ENCODE peak calls at places on chromosomes 7 and 10, in six cellular contexts. U, F, G, L, B and J are unnamed samples.

GRCh38 chr10:29304259-29305030 is 15.6 kb downstream of the LYZL1 start:
- DNase-seq in U (peak), F (peak), G (no peak), L (peak), B (peak), J (peak)

GRCh38 chr7:82167568-82168314 is 275.8 kb downstream of the CACNA2D1 start:
- DNase-seq in U (no peak), F (no peak), G (no peak), L (no peak), B (no peak), J (no peak)

GRCh38 chr7:23012797-23013714 is 874 bp downstream of the HYCC1 start:
- DNase-seq in U (peak), F (no peak), G (no peak), L (no peak), B (no peak), J (peak)

GRCh38 chr10:113441871-113442270 is 111.0 kb upstream of the HABP2 start:
- DNase-seq in U (no peak), F (no peak), G (no peak), L (no peak), B (no peak), J (no peak)

GRCh38 chr7:155457544-155458316 is at the start of gene EN2:
- DNase-seq in U (no peak), F (no peak), G (no peak), L (peak), B (no peak), J (peak)

GRCh38 chr10:130970341-130971122 is 341.0 kb downstream of the TCERG1L start:
- DNase-seq in U (no peak), F (no peak), G (no peak), L (no peak), B (no peak), J (no peak)

GRCh38 chr10:79137826-79138225 is 69.1 kb downstream of the ZMIZ1 start:
- DNase-seq in U (no peak), F (no peak), G (peak), L (no peak), B (no peak), J (no peak)

GRCh38 chr10:13001041-13001886 is at the start of gene CCDC3:
- DNase-seq in U (no peak), F (peak), G (no peak), L (peak), B (no peak), J (peak)

GRCh38 chr10:18859659-18860058 is 188.9 kb upstream of the MALRD1 start:
- DNase-seq in U (no peak), F (no peak), G (no peak), L (no peak), B (no peak), J (no peak)

GRCh38 chr10:66604195-66604594 is 321.6 kb upstream of the LRRTM3 start:
- DNase-seq in U (no peak), F (no peak), G (no peak), L (no peak), B (no peak), J (peak)

GRCh38 chr7:3043544-3044395 is at the start of gene CARD11:
- DNase-seq in U (no peak), F (no peak), G (no peak), L (peak), B (no peak), J (peak)

GRCh38 chr10:34729619-34730018 is 85.5 kb downstream of the PARD3 start:
- DNase-seq in U (no peak), F (no peak), G (no peak), L (no peak), B (no peak), J (no peak)

GRCh38 chr7:133941496-133941895 is 185.6 kb upstream of the LRGUK start:
- DNase-seq in U (no peak), F (no peak), G (no peak), L (no peak), B (no peak), J (no peak)

GRCh38 chr10:110324805-110325280 is 20.1 kb upstream of the SMNDC1 start:
- DNase-seq in U (no peak), F (no peak), G (peak), L (no peak), B (no peak), J (no peak)

GRCh38 chr10:35025916-35026315 is 64.2 kb downstream of the CUL2 start:
- DNase-seq in U (no peak), F (no peak), G (no peak), L (no peak), B (no peak), J (no peak)

GRCh38 chr10:114499630-114500190 is 95.4 kb upstream of the AFAP1L2 start:
- DNase-seq in U (no peak), F (no peak), G (no peak), L (no peak), B (no peak), J (no peak)

GRCh38 chr10:73424478-73424877 is 8.9 kb downstream of the MSS51 start:
- DNase-seq in U (no peak), F (no peak), G (no peak), L (no peak), B (no peak), J (peak)

GRCh38 chr10:81136261-81136660 is 598.6 kb downstream of the SH2D4B start:
- DNase-seq in U (no peak), F (no peak), G (no peak), L (no peak), B (no peak), J (no peak)

GRCh38 chr7:114722562-114722961 is 199.3 kb upstream of the MDFIC start:
- DNase-seq in U (no peak), F (no peak), G (no peak), L (no peak), B (no peak), J (no peak)

GRCh38 chr7:44471436-44471835 is 19.0 kb downstream of the NUDCD3 start:
- DNase-seq in U (no peak), F (no peak), G (no peak), L (no peak), B (no peak), J (no peak)

GRCh38 chr10:130218936-130219335 is 82.7 kb downstream of the GLRX3 start:
- DNase-seq in U (no peak), F (no peak), G (no peak), L (no peak), B (no peak), J (no peak)

GRCh38 chr7:57328963-57329362 is 121.0 kb upstream of the ZNF716 start:
- DNase-seq in U (no peak), F (no peak), G (no peak), L (no peak), B (no peak), J (no peak)

GRCh38 chr10:132476146-132477065 is 61.2 kb upstream of the INPP5A start:
- DNase-seq in U (no peak), F (no peak), G (no peak), L (no peak), B (no peak), J (no peak)

GRCh38 chr10:51700228-51700835 is 937 bp upstream of the CSTF2T start:
- DNase-seq in U (no peak), F (no peak), G (no peak), L (peak), B (no peak), J (no peak)

GRCh38 chr10:130387936-130388580 is 251.9 kb downstream of the GLRX3 start:
- DNase-seq in U (no peak), F (no peak), G (no peak), L (no peak), B (no peak), J (no peak)

GRCh38 chr10:22679608-22680007 is 34.8 kb downstream of the PIP4K2A start:
- DNase-seq in U (no peak), F (no peak), G (no peak), L (no peak), B (no peak), J (no peak)

GRCh38 chr7:30789334-30789711 is 18.1 kb downstream of the MINDY4 start:
- DNase-seq in U (no peak), F (no peak), G (no peak), L (no peak), B (no peak), J (no peak)
- H3K4me2 ChIP-seq in U (no peak), F (no peak), G (no peak), L (no peak), B (no peak), J (no peak)

GRCh38 chr7:102823715-102824114 is 74.9 kb downstream of the FAM185A start:
- DNase-seq in U (no peak), F (no peak), G (no peak), L (no peak), B (no peak), J (no peak)
- TF ChIP-seq YY1 in U (no peak), F (no peak), G (no peak), L (no peak), B (no peak), J (no peak)

GRCh38 chr7:84399661-84400060 is 205.1 kb upstream of the SEMA3A start:
- DNase-seq in U (no peak), F (no peak), G (no peak), L (no peak), B (no peak), J (no peak)

GRCh38 chr7:84389242-84389641 is 194.7 kb upstream of the SEMA3A start:
- DNase-seq in U (no peak), F (no peak), G (peak), L (no peak), B (no peak), J (no peak)

GRCh38 chr7:84394219-84394618 is 199.6 kb upstream of the SEMA3A start:
- DNase-seq in U (no peak), F (no peak), G (no peak), L (no peak), B (no peak), J (no peak)

DNA sequence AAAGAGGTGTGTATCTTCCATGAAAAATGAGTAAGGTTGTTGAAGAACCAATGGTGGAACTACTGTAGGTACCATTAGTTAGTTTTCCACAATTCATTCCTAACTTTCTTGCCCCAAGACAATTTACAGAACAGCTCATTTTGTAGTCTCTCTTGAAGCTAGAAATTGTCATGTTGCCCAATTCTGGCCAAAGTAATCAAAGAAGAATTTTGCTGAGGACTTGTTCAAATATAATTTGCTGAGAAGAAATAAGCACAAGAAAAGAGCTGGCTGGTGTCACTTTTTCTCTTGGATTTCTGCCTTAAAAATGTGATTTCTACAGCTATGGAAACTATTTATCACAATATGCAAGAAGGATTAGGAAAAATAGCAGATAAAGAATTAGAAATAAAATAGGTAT is 199.2 kb upstream of the SEMA3A start:
- DNase-seq in U (no peak), F (no peak), G (no peak), L (no peak), B (no peak), J (no peak)
- H3K4me2 ChIP-seq in U (no peak), F (no peak), G (no peak), L (no peak), B (no peak), J (no peak)

GRCh38 chr7:108261560-108262255 is 131.5 kb upstream of the LAMB4 start:
- DNase-seq in U (no peak), F (no peak), G (no peak), L (no peak), B (no peak), J (no peak)
- TF ChIP-seq YY1 in U (no peak), F (no peak), G (no peak), L (no peak), B (no peak), J (no peak)

GRCh38 chr7:28392289-28392688 is 20.0 kb upstream of the CREB5 start:
- DNase-seq in U (no peak), F (no peak), G (no peak), L (no peak), B (no peak), J (no peak)

GRCh38 chr7:28395404-28395803 is 16.9 kb upstream of the CREB5 start:
- DNase-seq in U (no peak), F (no peak), G (no peak), L (no peak), B (no peak), J (no peak)

GRCh38 chr7:28383949-28384348 is 28.4 kb upstream of the CREB5 start:
- DNase-seq in U (no peak), F (no peak), G (no peak), L (no peak), B (no peak), J (no peak)

GRCh38 chr7:28389504-28390385 is 22.6 kb upstream of the CREB5 start:
- DNase-seq in U (peak), F (no peak), G (no peak), L (peak), B (peak), J (peak)
- H3K4me2 ChIP-seq in U (no peak), F (no peak), G (no peak), L (no peak), B (peak), J (peak)

DNA sequence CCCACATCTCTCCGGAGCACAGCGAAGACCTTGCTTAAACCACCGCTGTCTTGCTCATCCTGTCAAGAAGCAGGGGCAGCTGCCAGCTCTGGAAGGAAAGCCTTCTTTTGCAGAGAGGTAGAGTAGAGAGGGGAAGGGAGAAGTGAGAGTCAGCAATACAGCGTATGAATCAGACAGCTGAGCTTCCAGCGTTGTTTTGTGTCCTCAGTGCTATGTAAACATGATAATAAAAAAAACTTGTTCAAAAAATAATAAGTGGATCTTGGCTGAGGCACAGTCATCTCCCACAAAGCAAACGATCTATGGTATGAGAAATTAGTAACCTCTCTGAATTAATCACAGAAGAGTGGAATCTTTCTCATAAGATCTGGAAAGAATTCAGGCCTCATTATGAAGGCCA is 29.7 kb downstream of the CHST15 start:
- DNase-seq in U (peak), F (no peak), G (no peak), L (no peak), B (no peak), J (no peak)
- TF ChIP-seq YY1 in U (no peak), F (no peak), G (no peak), L (no peak), B (no peak), J (no peak)

DNA sequence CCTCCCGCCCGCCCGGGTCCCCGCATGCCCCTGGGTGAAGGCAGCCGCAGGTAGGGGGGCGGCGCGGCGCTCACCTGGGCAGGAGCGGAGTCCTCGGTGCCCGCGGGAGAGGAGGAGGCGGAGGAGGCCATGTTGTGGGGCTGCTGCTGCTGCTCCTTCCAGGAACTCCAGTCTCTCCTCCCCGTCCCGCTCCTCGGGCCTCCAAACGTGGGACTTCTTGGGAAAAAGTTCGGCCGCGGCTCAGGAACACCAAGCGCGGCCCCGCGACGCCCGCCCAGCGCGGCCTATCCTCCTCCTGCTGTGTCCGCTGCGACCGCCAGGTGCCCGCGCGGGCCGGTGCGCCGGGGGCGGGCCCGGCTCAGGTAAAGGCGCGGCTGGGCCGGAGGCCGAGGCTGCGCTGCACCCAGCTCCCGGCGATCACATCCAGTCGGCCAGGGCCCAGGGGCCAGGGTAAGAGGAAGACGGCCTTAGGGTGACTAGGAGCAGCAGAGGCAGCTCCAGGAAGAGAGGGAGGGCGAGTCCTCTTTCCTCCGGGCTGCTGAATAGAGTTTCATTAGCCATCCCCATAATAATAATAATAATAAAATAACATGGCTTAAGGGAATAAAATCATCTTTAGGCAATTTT is 45.0 kb upstream of the CDK1 start:
- DNase-seq in U (no peak), F (no peak), G (no peak), L (peak), B (peak), J (peak)
- H3K4me2 ChIP-seq in U (peak), F (peak), G (peak), L (no peak), B (peak), J (peak)

DNA sequence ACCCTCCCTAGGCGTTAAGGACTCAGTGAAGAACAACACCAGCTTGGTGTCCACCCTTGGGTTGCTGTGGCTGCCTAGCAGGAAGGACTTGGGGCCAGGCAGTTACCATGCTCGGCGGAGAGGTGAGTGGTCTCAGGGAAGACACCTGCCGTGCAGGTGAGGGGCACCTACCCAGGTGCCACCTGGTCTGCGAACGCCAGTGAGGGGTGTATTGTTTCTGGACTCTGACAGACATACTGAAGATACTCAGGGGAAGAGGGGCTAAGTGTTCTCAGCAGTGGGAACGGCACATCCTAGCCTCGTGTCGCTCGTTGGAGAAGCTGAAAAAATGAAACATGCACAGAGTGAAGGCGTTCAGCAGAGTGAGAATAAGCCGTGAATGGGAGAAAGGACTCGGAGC is 22.6 kb downstream of the DOCK1 start:
- DNase-seq in U (no peak), F (no peak), G (no peak), L (no peak), B (no peak), J (no peak)
- TF ChIP-seq YY1 in U (no peak), F (no peak), G (no peak), L (no peak), B (no peak), J (no peak)

DNA sequence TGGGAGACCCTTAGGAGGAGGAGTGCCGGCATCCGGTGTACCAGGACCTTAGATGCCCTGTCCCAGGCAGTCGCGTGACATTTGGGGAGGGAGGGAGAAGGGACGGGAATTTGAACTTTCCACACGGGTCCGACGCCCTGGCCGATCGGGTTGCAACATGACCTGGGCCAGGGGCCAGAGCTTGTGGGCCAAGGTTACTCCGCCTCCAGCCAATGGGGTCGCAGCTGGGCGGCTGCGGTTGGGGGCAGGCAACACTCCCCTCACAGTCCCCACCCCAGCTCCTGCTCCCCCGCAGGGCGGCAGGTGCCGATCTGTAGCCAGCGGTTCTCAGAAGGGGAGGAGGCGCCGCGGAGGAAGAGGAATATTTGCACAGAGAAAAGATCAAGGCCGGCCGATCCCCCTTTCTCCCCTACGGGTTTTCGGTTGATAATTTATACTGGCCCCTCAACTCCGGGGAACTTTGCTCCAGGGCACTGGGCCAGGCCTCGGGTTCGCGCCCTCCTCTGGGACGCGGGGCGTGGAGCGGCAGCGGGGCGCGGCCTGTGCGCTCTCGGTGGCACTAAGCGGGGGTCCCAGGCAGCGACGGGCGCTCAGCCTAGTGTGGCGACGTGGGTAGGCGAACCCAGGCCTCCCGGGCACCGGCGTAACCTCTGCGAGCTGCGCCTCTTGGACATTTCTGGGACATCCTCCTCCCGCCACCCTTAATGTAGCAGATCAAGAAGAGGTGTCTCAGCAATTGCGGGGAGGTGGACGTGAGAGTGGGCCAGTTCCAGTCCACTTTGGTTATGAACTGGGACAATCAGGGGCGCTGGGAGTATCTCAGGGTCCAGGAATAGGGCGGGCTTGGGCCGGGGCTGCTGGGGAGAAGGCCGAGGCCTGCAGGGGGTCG is 1.2 kb downstream of the MLXIPL start:
- DNase-seq in U (peak), F (peak), G (no peak), L (peak), B (no peak), J (peak)
- H3K4me2 ChIP-seq in U (peak), F (peak), G (no peak), L (peak), B (peak), J (no peak)

GRCh38 chr10:16386855-16387254 is 50.0 kb upstream of the PTER start:
- DNase-seq in U (no peak), F (peak), G (no peak), L (no peak), B (no peak), J (no peak)

GRCh38 chr10:16384064-16384463 is 52.7 kb upstream of the PTER start:
- DNase-seq in U (no peak), F (no peak), G (no peak), L (no peak), B (no peak), J (no peak)

DNA sequence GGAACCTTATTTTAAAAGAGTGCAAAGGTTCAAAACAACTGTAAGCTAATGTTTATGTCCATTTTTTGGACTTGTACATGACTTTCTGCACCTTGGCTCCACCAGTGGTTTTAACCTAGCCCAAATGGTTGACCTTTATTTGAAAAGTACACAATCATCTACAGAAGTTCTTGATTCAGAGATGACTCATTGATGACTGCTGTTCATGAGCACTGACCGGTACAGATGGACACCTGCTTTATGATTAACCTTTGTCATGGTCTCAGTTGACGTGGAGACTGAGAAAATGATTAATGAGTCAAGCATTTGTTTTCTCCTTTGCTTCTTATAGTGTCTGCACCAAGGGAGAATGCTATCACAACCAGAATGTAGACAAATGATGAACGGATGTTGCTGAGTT is 55.7 kb upstream of the PTER start:
- DNase-seq in U (peak), F (no peak), G (peak), L (no peak), B (peak), J (no peak)
- TF ChIP-seq YY1 in U (no peak), F (no peak), G (no peak), L (no peak), B (peak), J (no peak)